ENCODE peak calls at places on chromosomes 11 and 22, in six cellular contexts. X is GM12878, D is A549, N is SK-N-SH, M is K562, E is HepG2. T is an unnamed sample.

GRCh38 chr22:37818397-37819099 is 4.6 kb upstream of the GALR3 start:
- DNase-seq in X (no peak), D (no peak), N (no peak), M (no peak), E (no peak), T (peak)

GRCh38 chr11:125167954-125168821 is 3.6 kb downstream of the PKNOX2 start:
- DNase-seq in X (no peak), D (no peak), N (no peak), M (no peak), E (no peak), T (peak)

GRCh38 chr11:27673979-27674663 is 26.1 kb downstream of the BDNF start:
- DNase-seq in X (no peak), D (no peak), N (peak), M (no peak), E (no peak), T (no peak)

GRCh38 chr11:120178441-120179070 is 32.3 kb upstream of the OAF start:
- DNase-seq in X (no peak), D (no peak), N (no peak), M (no peak), E (no peak), T (peak)

GRCh38 chr11:110525883-110526282 is 96.1 kb downstream of the FDX1 start:
- DNase-seq in X (peak), D (no peak), N (no peak), M (no peak), E (no peak), T (peak)

GRCh38 chr11:117878314-117878938 is 2.0 kb upstream of the FXYD6 start:
- DNase-seq in X (no peak), D (no peak), N (no peak), M (no peak), E (no peak), T (no peak)

GRCh38 chr11:31240340-31240904 is 129.1 kb downstream of the DCDC1 start:
- DNase-seq in X (no peak), D (peak), N (peak), M (peak), E (peak), T (peak)

GRCh38 chr11:134554106-134554505 is 142.1 kb upstream of the B3GAT1 start:
- DNase-seq in X (no peak), D (no peak), N (no peak), M (no peak), E (no peak), T (no peak)

GRCh38 chr11:118314985-118315384 is 10.5 kb downstream of the CD3E start:
- DNase-seq in X (no peak), D (no peak), N (no peak), M (no peak), E (peak), T (no peak)

GRCh38 chr11:72719551-72719950 is 32.7 kb downstream of the ARAP1 start:
- DNase-seq in X (no peak), D (no peak), N (no peak), M (no peak), E (no peak), T (no peak)

GRCh38 chr11:74007691-74008372 is 1.1 kb downstream of the UCP3 start:
- DNase-seq in X (no peak), D (no peak), N (no peak), M (no peak), E (no peak), T (no peak)

GRCh38 chr11:71432761-71433647 is 15.2 kb downstream of the DHCR7 start:
- DNase-seq in X (no peak), D (no peak), N (no peak), M (no peak), E (no peak), T (no peak)

GRCh38 chr22:37741312-37741795 is 44.5 kb downstream of the TRIOBP start:
- DNase-seq in X (no peak), D (peak), N (peak), M (no peak), E (peak), T (peak)

GRCh38 chr22:37306494-37306829 is 24.2 kb downstream of the CYTH4 start:
- DNase-seq in X (no peak), D (no peak), N (no peak), M (no peak), E (no peak), T (no peak)

GRCh38 chr11:38950882-38951281 is 2352.8 kb upstream of the RAG2 start:
- DNase-seq in X (no peak), D (no peak), N (no peak), M (no peak), E (no peak), T (no peak)

GRCh38 chr11:123478352-123478986 is 48.4 kb downstream of the GRAMD1B start:
- DNase-seq in X (peak), D (peak), N (peak), M (peak), E (peak), T (peak)

GRCh38 chr11:121889168-121889567 is 226.8 kb downstream of the BLID start:
- DNase-seq in X (no peak), D (no peak), N (no peak), M (no peak), E (no peak), T (peak)

GRCh38 chr11:128552783-128553661 is 34.3 kb downstream of the ETS1 start:
- DNase-seq in X (peak), D (no peak), N (no peak), M (no peak), E (no peak), T (peak)

GRCh38 chr22:27686534-27686933 is 115.0 kb downstream of the MN1 start:
- DNase-seq in X (no peak), D (peak), N (no peak), M (peak), E (peak), T (peak)

GRCh38 chr22:23778576-23778900 is 5.9 kb downstream of the MMP11 start:
- DNase-seq in X (no peak), D (no peak), N (no peak), M (no peak), E (no peak), T (no peak)

GRCh38 chr11:105489431-105489830 is 120.4 kb upstream of the GRIA4 start:
- DNase-seq in X (no peak), D (no peak), N (no peak), M (no peak), E (no peak), T (peak)

DNA sequence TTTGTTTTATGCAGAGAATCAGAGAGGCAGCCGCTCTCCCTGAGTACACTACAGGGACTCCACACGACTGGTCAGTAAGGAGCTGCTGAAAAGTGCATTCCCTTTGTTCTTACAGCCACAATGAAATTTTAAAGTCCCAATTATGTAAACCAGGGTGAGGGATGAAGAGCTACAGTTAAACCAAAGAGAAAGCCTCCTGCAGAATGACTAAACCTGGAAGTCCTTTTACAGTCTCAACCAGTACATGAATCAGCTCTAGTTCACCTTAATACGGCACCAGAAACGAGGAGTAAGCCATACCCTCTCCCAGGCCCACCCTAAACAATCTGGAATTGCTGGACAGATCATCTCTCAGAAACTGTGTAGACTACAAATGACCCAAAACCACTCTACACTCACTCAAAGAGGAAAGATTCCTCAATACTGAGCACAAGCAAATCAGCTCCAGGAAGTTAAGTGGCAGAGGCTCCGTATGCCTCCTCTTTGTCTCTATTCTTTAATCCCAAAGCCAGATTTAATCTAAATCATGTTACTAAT is 113.1 kb downstream of the RBFOX2 start:
- DNase-seq in X (no peak), D (no peak), N (no peak), M (no peak), E (no peak), T (peak)
- H3K27ac ChIP-seq in X (no peak), D (peak), N (peak), M (no peak), E (peak), T (peak)

GRCh38 chr11:97557399-97557798 is 1167.6 kb downstream of the JRKL start:
- DNase-seq in X (no peak), D (no peak), N (peak), M (no peak), E (no peak), T (no peak)
- TF ChIP-seq RFX5 in X (no peak), D (no peak), N (no peak), M (no peak), E (no peak), T (no peak)

GRCh38 chr11:67269401-67270255 is 3.4 kb downstream of the GRK2 start:
- DNase-seq in X (no peak), D (no peak), N (no peak), M (no peak), E (no peak), T (no peak)

GRCh38 chr11:67271548-67272284 is 5.4 kb downstream of the GRK2 start:
- DNase-seq in X (peak), D (no peak), N (no peak), M (no peak), E (no peak), T (no peak)

GRCh38 chr11:67271212-67271547 is 4.9 kb downstream of the GRK2 start:
- DNase-seq in X (no peak), D (no peak), N (no peak), M (no peak), E (no peak), T (no peak)

GRCh38 chr11:67268684-67269268 is 2.5 kb downstream of the GRK2 start:
- DNase-seq in X (no peak), D (no peak), N (no peak), M (no peak), E (no peak), T (no peak)

GRCh38 chr11:67270256-67271211 is 4.3 kb downstream of the GRK2 start:
- DNase-seq in X (no peak), D (no peak), N (no peak), M (no peak), E (no peak), T (no peak)
- H3K27ac ChIP-seq in X (peak), D (no peak), N (no peak), M (peak), E (no peak), T (peak)

DNA sequence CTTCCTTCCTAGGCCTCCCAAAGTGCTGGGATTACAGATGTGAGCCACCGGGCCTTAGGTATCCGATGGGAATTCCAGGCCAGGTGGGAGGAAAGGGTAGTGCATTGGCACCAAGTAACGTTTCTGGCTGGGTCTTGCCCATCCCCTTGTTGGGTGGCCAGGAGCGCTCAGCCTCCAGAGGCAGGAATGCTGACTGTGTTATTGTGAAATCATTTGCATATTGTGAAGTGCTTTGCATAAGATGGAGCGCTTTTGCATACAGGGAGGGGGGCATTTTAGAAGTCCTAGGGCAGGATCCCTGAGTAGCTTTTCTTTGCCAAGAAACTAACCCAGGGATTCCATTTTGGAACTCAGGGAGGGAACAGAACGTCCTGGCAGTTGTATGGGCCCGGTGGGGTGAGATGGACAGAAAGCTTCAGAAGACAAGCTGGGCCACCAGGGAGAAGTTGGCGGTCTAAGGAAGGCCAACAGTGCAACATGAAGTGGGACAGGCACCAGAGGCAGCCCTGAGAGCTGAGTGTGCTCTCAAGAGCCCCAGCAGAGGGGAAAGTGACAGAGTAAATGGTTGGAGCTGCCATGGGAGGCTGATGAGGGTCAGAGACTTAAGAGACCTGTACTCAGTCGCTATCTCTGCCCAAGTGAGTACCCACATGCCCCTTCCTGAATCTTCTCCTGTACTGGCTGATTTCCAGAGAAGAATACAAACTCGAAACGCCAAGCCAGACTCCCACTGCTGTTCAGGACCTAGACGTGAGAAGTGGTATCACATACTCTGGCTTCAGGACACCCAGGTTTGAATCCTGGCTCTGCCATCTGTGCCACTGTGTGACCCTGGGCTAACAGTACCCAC is 1.3 kb upstream of the SLC39A13 start:
- DNase-seq in X (no peak), D (no peak), N (no peak), M (peak), E (no peak), T (peak)
- TF ChIP-seq RFX5 in X (no peak), D (no peak), N (no peak), M (no peak), E (no peak), T (no peak)

GRCh38 chr11:59187020-59187419 is 15.1 kb downstream of the DTX4 start:
- DNase-seq in X (no peak), D (no peak), N (no peak), M (no peak), E (no peak), T (no peak)

GRCh38 chr11:59185412-59185811 is 13.5 kb downstream of the DTX4 start:
- DNase-seq in X (no peak), D (no peak), N (no peak), M (no peak), E (no peak), T (no peak)

GRCh38 chr11:59184876-59185275 is 12.9 kb downstream of the DTX4 start:
- DNase-seq in X (no peak), D (no peak), N (no peak), M (no peak), E (no peak), T (no peak)

GRCh38 chr11:59187587-59187986 is 15.7 kb downstream of the DTX4 start:
- DNase-seq in X (no peak), D (no peak), N (no peak), M (no peak), E (no peak), T (peak)

DNA sequence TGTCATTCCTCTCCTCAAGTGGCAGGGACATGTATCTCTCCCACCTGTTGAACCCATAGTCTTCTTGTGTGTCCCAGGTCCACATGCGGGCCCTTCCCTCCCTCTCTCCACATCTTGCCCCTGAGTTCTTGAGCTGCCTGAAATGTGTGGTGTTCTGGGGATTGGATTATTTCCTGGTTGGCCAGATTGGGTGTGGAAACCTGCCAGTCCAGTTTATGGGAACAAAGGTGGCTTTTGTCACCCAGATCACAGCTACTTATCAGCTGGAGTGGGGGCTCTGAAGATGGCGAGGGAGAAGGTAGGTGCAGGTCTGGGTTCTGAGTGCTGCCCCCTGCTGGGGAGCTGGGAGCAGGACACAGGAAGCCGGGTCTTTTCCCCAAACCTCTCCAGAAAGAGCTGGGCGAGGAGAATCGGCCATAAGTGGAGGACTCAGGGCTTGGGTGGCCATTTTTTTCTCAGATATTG is 14.2 kb downstream of the DTX4 start:
- DNase-seq in X (no peak), D (peak), N (peak), M (peak), E (peak), T (no peak)
- H3K27ac ChIP-seq in X (no peak), D (no peak), N (no peak), M (no peak), E (no peak), T (no peak)